ENCODE peak calls at places on chromosomes 7 and 10, in seven cellular contexts. O is bronchial epithelial cell, Q is left cardiac atrium, C is LoVo, A is NAMALWA, D is A549, X is progenitor cell of endocrine pancreas. B is an unnamed sample.

GRCh38 chr10:13139671-13140070 is 21.7 kb upstream of the MCM10 start:
- DNase-seq in O (no peak), Q (no peak), C (no peak), A (no peak), D (no peak), X (no peak), B (no peak)

GRCh38 chr7:129386563-129386962 is 47.7 kb upstream of the STRIP2 start:
- DNase-seq in O (no peak), Q (no peak), C (no peak), A (no peak), D (no peak), X (no peak), B (no peak)

GRCh38 chr10:3867454-3868273 is 82.7 kb upstream of the KLF6 start:
- DNase-seq in O (peak), Q (no peak), C (peak), A (no peak), D (no peak), X (no peak), B (no peak)

GRCh38 chr7:35261476-35262285 is 7.8 kb upstream of the TBX20 start:
- DNase-seq in O (no peak), Q (peak), C (no peak), A (no peak), D (no peak), X (no peak), B (no peak)

GRCh38 chr10:6161913-6162312 is 40.8 kb upstream of the PFKFB3 start:
- DNase-seq in O (no peak), Q (no peak), C (no peak), A (peak), D (no peak), X (no peak), B (no peak)

GRCh38 chr10:50516161-50516560 is 107.6 kb downstream of the SGMS1 start:
- DNase-seq in O (no peak), Q (no peak), C (no peak), A (no peak), D (no peak), X (no peak), B (no peak)

GRCh38 chr7:103698064-103698463 is 252.1 kb upstream of the SLC26A5 start:
- DNase-seq in O (no peak), Q (no peak), C (no peak), A (no peak), D (no peak), X (no peak), B (no peak)

GRCh38 chr10:11036424-11037011 is 18.8 kb downstream of the CELF2 start:
- DNase-seq in O (peak), Q (no peak), C (peak), A (no peak), D (peak), X (peak), B (no peak)

GRCh38 chr7:130290745-130291144 is 2.2 kb upstream of the CPA4 start:
- DNase-seq in O (peak), Q (no peak), C (peak), A (no peak), D (no peak), X (no peak), B (no peak)

GRCh38 chr7:140610204-140611165 is 30.1 kb downstream of the DENND2A start:
- DNase-seq in O (no peak), Q (no peak), C (no peak), A (no peak), D (no peak), X (no peak), B (no peak)

GRCh38 chr7:97006146-97006950 is 995 bp downstream of the DLX6 start:
- DNase-seq in O (no peak), Q (no peak), C (peak), A (no peak), D (peak), X (peak), B (no peak)

GRCh38 chr7:95433952-95434351 is 876 bp downstream of the PON2 start:
- DNase-seq in O (no peak), Q (no peak), C (no peak), A (no peak), D (no peak), X (no peak), B (no peak)

GRCh38 chr10:97067716-97068391 is 117.9 kb downstream of the SLIT1 start:
- DNase-seq in O (no peak), Q (no peak), C (no peak), A (peak), D (no peak), X (no peak), B (no peak)

GRCh38 chr10:104650072-104650471 is 9.0 kb downstream of the SORCS3 start:
- DNase-seq in O (peak), Q (no peak), C (no peak), A (no peak), D (no peak), X (no peak), B (no peak)

GRCh38 chr10:15745748-15746147 is 26.0 kb upstream of the ITGA8 start:
- DNase-seq in O (no peak), Q (peak), C (no peak), A (no peak), D (no peak), X (no peak), B (no peak)

GRCh38 chr10:131994435-131994834 is 12.7 kb upstream of the BNIP3 start:
- DNase-seq in O (no peak), Q (no peak), C (no peak), A (no peak), D (no peak), X (no peak), B (no peak)

GRCh38 chr10:13721486-13721885 is 134.7 kb downstream of the PRPF18 start:
- DNase-seq in O (no peak), Q (no peak), C (no peak), A (no peak), D (no peak), X (no peak), B (no peak)

GRCh38 chr10:7968510-7968909 is 86.0 kb upstream of the GATA3 start:
- DNase-seq in O (no peak), Q (no peak), C (no peak), A (no peak), D (no peak), X (no peak), B (no peak)

GRCh38 chr10:77939561-77940001 is 13.0 kb upstream of the DLG5 start:
- DNase-seq in O (no peak), Q (peak), C (no peak), A (no peak), D (no peak), X (no peak), B (no peak)

GRCh38 chr7:43372656-43373355 is 210.1 kb upstream of the STK17A start:
- DNase-seq in O (no peak), Q (no peak), C (no peak), A (no peak), D (no peak), X (no peak), B (no peak)

GRCh38 chr7:107353701-107354100 is 116.2 kb upstream of the GPR22 start:
- DNase-seq in O (no peak), Q (no peak), C (no peak), A (no peak), D (no peak), X (no peak), B (no peak)

GRCh38 chr7:371119-371778 is 81.3 kb downstream of the FOXL3 start:
- DNase-seq in O (no peak), Q (peak), C (peak), A (peak), D (peak), X (no peak), B (peak)

GRCh38 chr10:99993994-99994689 is 15.6 kb downstream of the DNMBP start:
- DNase-seq in O (no peak), Q (peak), C (no peak), A (peak), D (no peak), X (no peak), B (peak)

GRCh38 chr7:2873146-2873545 is 29.0 kb upstream of the GNA12 start:
- DNase-seq in O (no peak), Q (peak), C (no peak), A (no peak), D (no peak), X (no peak), B (no peak)

GRCh38 chr10:130655313-130656186 is 519.4 kb downstream of the GLRX3 start:
- DNase-seq in O (no peak), Q (no peak), C (no peak), A (no peak), D (no peak), X (no peak), B (no peak)

GRCh38 chr10:44976352-44977198 is 2.0 kb downstream of the DEPP1 start:
- DNase-seq in O (no peak), Q (no peak), C (no peak), A (no peak), D (no peak), X (no peak), B (no peak)

GRCh38 chr7:33714208-33714607 is 191.1 kb upstream of the BMPER start:
- DNase-seq in O (no peak), Q (no peak), C (no peak), A (no peak), D (no peak), X (no peak), B (no peak)

GRCh38 chr7:121360564-121360963 is 31.8 kb downstream of the WNT16 start:
- DNase-seq in O (no peak), Q (no peak), C (no peak), A (no peak), D (no peak), X (no peak), B (no peak)

GRCh38 chr7:137981175-137981574 is 20.7 kb downstream of the CREB3L2 start:
- DNase-seq in O (no peak), Q (no peak), C (no peak), A (no peak), D (no peak), X (no peak), B (no peak)

GRCh38 chr10:91036807-91037405 is 116.0 kb upstream of the ANKRD1 start:
- DNase-seq in O (no peak), Q (no peak), C (no peak), A (no peak), D (no peak), X (no peak), B (no peak)

GRCh38 chr7:78412216-78412858 is 613.8 kb downstream of the PHTF2 start:
- DNase-seq in O (peak), Q (no peak), C (no peak), A (no peak), D (no peak), X (no peak), B (no peak)

B was measured in H54.